ENCODE peak calls at places on chromosome 5, in seven cellular contexts. One of them, this sample, is unnamed.

GRCh38 chr5:138663009-138663408 is 87.8 kb upstream of the HSPA9 start:
- DNase-seq in right lobe of liver: no peak
- DNase-seq in skeletal muscle cell: no peak
- DNase-seq in NAMALWA: peak; percentile 83
- DNase-seq in neural crest cell: no peak
- DNase-seq in T1000: no peak
- DNase-seq in A172: peak; percentile 47
- DNase-seq in this sample: no peak

GRCh38 chr5:173472164-173472563 is 143.9 kb upstream of the STC2 start:
- DNase-seq in right lobe of liver: no peak
- DNase-seq in skeletal muscle cell: peak; percentile 97
- DNase-seq in NAMALWA: no peak
- DNase-seq in neural crest cell: no peak
- DNase-seq in T1000: peak; percentile 45
- DNase-seq in A172: peak; percentile 97
- DNase-seq in this sample: peak; percentile 84

GRCh38 chr5:6686916-6687409 is 26.3 kb upstream of the TENT4A start:
- DNase-seq in right lobe of liver: no peak
- DNase-seq in skeletal muscle cell: no peak
- DNase-seq in NAMALWA: no peak
- DNase-seq in neural crest cell: peak; percentile 56
- DNase-seq in T1000: no peak
- DNase-seq in A172: peak; percentile 19
- DNase-seq in this sample: no peak

GRCh38 chr5:79486116-79486515 is 27.8 kb downstream of the HOMER1 start:
- DNase-seq in right lobe of liver: no peak
- DNase-seq in skeletal muscle cell: no peak
- DNase-seq in NAMALWA: no peak
- DNase-seq in neural crest cell: no peak
- DNase-seq in T1000: no peak
- DNase-seq in A172: no peak
- DNase-seq in this sample: no peak

GRCh38 chr5:50667653-50668403 is 1.4 kb downstream of the PARP8 start:
- DNase-seq in right lobe of liver: peak; percentile 78
- DNase-seq in skeletal muscle cell: no peak
- DNase-seq in NAMALWA: peak; percentile 87
- DNase-seq in neural crest cell: no peak
- DNase-seq in T1000: peak; percentile 58
- DNase-seq in A172: no peak
- DNase-seq in this sample: peak; percentile 16

GRCh38 chr5:180137401-180138213 is 66.0 kb upstream of the RNF130 start:
- DNase-seq in right lobe of liver: no peak
- DNase-seq in skeletal muscle cell: no peak
- DNase-seq in NAMALWA: no peak
- DNase-seq in neural crest cell: no peak
- DNase-seq in T1000: no peak
- DNase-seq in A172: no peak
- DNase-seq in this sample: no peak

GRCh38 chr5:125274938-125275759 is 528.7 kb upstream of the ZNF608 start:
- DNase-seq in right lobe of liver: no peak
- DNase-seq in skeletal muscle cell: no peak
- DNase-seq in NAMALWA: no peak
- DNase-seq in neural crest cell: no peak
- DNase-seq in T1000: no peak
- DNase-seq in A172: peak; percentile 35
- DNase-seq in this sample: peak; percentile 21

GRCh38 chr5:133546500-133546899 is 65.8 kb downstream of the FSTL4 start:
- DNase-seq in right lobe of liver: no peak
- DNase-seq in skeletal muscle cell: no peak
- DNase-seq in NAMALWA: no peak
- DNase-seq in neural crest cell: no peak
- DNase-seq in T1000: no peak
- DNase-seq in A172: no peak
- DNase-seq in this sample: no peak

GRCh38 chr5:109163336-109163735 is 246.4 kb downstream of the PJA2 start:
- DNase-seq in right lobe of liver: no peak
- DNase-seq in skeletal muscle cell: no peak
- DNase-seq in NAMALWA: no peak
- DNase-seq in neural crest cell: no peak
- DNase-seq in T1000: no peak
- DNase-seq in A172: no peak
- DNase-seq in this sample: no peak

GRCh38 chr5:123163225-123163876 is 74.3 kb downstream of the PRDM6 start:
- DNase-seq in right lobe of liver: no peak
- DNase-seq in skeletal muscle cell: no peak
- DNase-seq in NAMALWA: no peak
- DNase-seq in neural crest cell: no peak
- DNase-seq in T1000: no peak
- DNase-seq in A172: no peak
- DNase-seq in this sample: no peak

GRCh38 chr5:178116406-178116885 is 3.1 kb downstream of the N4BP3 start:
- DNase-seq in right lobe of liver: no peak
- DNase-seq in skeletal muscle cell: no peak
- DNase-seq in NAMALWA: peak; percentile 92
- DNase-seq in neural crest cell: peak; percentile 31
- DNase-seq in T1000: no peak
- DNase-seq in A172: no peak
- DNase-seq in this sample: no peak

GRCh38 chr5:126095001-126095400 is 328.2 kb upstream of the GRAMD2B start:
- DNase-seq in right lobe of liver: no peak
- DNase-seq in skeletal muscle cell: no peak
- DNase-seq in NAMALWA: no peak
- DNase-seq in neural crest cell: no peak
- DNase-seq in T1000: no peak
- DNase-seq in A172: no peak
- DNase-seq in this sample: no peak

GRCh38 chr5:127705120-127705892 is 2.1 kb downstream of the CCDC192 start:
- DNase-seq in right lobe of liver: no peak
- DNase-seq in skeletal muscle cell: peak; percentile 48
- DNase-seq in NAMALWA: peak; percentile 6
- DNase-seq in neural crest cell: no peak
- DNase-seq in T1000: no peak
- DNase-seq in A172: peak; percentile 60
- DNase-seq in this sample: peak; percentile 59

GRCh38 chr5:82019342-82020138 is 47.7 kb downstream of the ATG10 start:
- DNase-seq in right lobe of liver: no peak
- DNase-seq in skeletal muscle cell: no peak
- DNase-seq in NAMALWA: peak; percentile 5
- DNase-seq in neural crest cell: no peak
- DNase-seq in T1000: no peak
- DNase-seq in A172: no peak
- DNase-seq in this sample: no peak

GRCh38 chr5:75363726-75364495 is 26.9 kb downstream of the HMGCR start:
- DNase-seq in right lobe of liver: peak; percentile 91
- DNase-seq in skeletal muscle cell: no peak
- DNase-seq in NAMALWA: peak; percentile 25
- DNase-seq in neural crest cell: no peak
- DNase-seq in T1000: no peak
- DNase-seq in A172: no peak
- DNase-seq in this sample: no peak

GRCh38 chr5:103774736-103775135 is 212.1 kb upstream of the NUDT12 start:
- DNase-seq in right lobe of liver: no peak
- DNase-seq in skeletal muscle cell: peak; percentile 3
- DNase-seq in NAMALWA: no peak
- DNase-seq in neural crest cell: no peak
- DNase-seq in T1000: no peak
- DNase-seq in A172: peak; percentile 80
- DNase-seq in this sample: no peak

GRCh38 chr5:97838214-97838613 is 655.2 kb upstream of the RIOK2 start:
- DNase-seq in right lobe of liver: no peak
- DNase-seq in skeletal muscle cell: peak; percentile 91
- DNase-seq in NAMALWA: no peak
- DNase-seq in neural crest cell: no peak
- DNase-seq in T1000: no peak
- DNase-seq in A172: peak; percentile 93
- DNase-seq in this sample: peak; percentile 68

GRCh38 chr5:127298623-127299022 is 8.0 kb downstream of the MEGF10 start:
- DNase-seq in right lobe of liver: no peak
- DNase-seq in skeletal muscle cell: no peak
- DNase-seq in NAMALWA: no peak
- DNase-seq in neural crest cell: peak; percentile 48
- DNase-seq in T1000: no peak
- DNase-seq in A172: no peak
- DNase-seq in this sample: no peak